ENCODE peak calls at places on chromosomes 5 and 9, in four cellular contexts. O, E, I and B are unnamed samples.
A peak's percentile ranks its signal among the peaks of the same experiment; 100 is the strongest.

GRCh38 chr5:96741911-96742310 is 65.8 kb downstream of the ERAP1 start:
- ATAC-seq in O (peak; percentile 96), E (no peak), I (peak; percentile 95), B (no peak)

GRCh38 chr5:57033103-57033502 is 81.2 kb upstream of the MIER3 start:
- ATAC-seq in O (no peak), E (peak; percentile 83), I (no peak), B (peak; percentile 87)

GRCh38 chr5:74640450-74641013 is at the start of gene ENC1:
- ATAC-seq in O (peak; percentile 94), E (peak; percentile 84), I (peak; percentile 93), B (peak; percentile 81)

GRCh38 chr5:107104774-107105050 is 566.0 kb downstream of the EFNA5 start:
- ATAC-seq in O (peak; percentile 94), E (peak; percentile 64), I (peak; percentile 97), B (no peak)

GRCh38 chr5:78922879-78923621 is 62.1 kb downstream of the ARSB start:
- ATAC-seq in O (no peak), E (no peak), I (no peak), B (no peak)

GRCh38 chr5:17058438-17058837 is 122.3 kb upstream of the MYO10 start:
- ATAC-seq in O (no peak), E (no peak), I (no peak), B (no peak)

GRCh38 chr5:17444496-17444895 is 53.5 kb upstream of the TAF11L2 start:
- ATAC-seq in O (no peak), E (no peak), I (no peak), B (no peak)

GRCh38 chr5:72180925-72181324 is 73.7 kb downstream of the MAP1B start:
- ATAC-seq in O (no peak), E (no peak), I (no peak), B (no peak)

GRCh38 chr5:134177197-134178171 is 734 bp upstream of the SKP1 start:
- ATAC-seq in O (peak; percentile 68), E (peak; percentile 70), I (peak; percentile 65), B (peak; percentile 81)

GRCh38 chr9:110135858-110136257 is 72.1 kb downstream of the C9orf152 start:
- ATAC-seq in O (no peak), E (no peak), I (no peak), B (no peak)

GRCh38 chr5:149298163-149298562 is 26.5 kb downstream of the AFAP1L1 start:
- ATAC-seq in O (no peak), E (no peak), I (peak; percentile 1), B (no peak)

GRCh38 chr5:38670878-38671277 is 114.4 kb upstream of the LIFR start:
- ATAC-seq in O (no peak), E (no peak), I (peak; percentile 26), B (no peak)

GRCh38 chr9:3508078-3508431 is 17.7 kb downstream of the RFX3 start:
- ATAC-seq in O (no peak), E (no peak), I (no peak), B (no peak)

GRCh38 chr9:84054341-84055010 is 73.9 kb downstream of the RMI1 start:
- ATAC-seq in O (no peak), E (peak; percentile 95), I (no peak), B (no peak)

GRCh38 chr9:77927265-77927664 is 104.3 kb downstream of the GNAQ start:
- ATAC-seq in O (no peak), E (no peak), I (no peak), B (no peak)

GRCh38 chr5:126814721-126815404 is 37.9 kb downstream of the LMNB1 start:
- ATAC-seq in O (no peak), E (no peak), I (no peak), B (no peak)

GRCh38 chr5:56700711-56701110 is 114.6 kb upstream of the MAP3K1 start:
- ATAC-seq in O (no peak), E (no peak), I (no peak), B (no peak)

GRCh38 chr5:124121198-124121597 is 609.2 kb downstream of the CSNK1G3 start:
- ATAC-seq in O (no peak), E (no peak), I (no peak), B (no peak)

GRCh38 chr9:136679431-136679941 is 7.8 kb downstream of the AGPAT2 start:
- ATAC-seq in O (no peak), E (peak; percentile 33), I (peak; percentile 8), B (no peak)

GRCh38 chr5:174402224-174402812 is 322.1 kb upstream of the MSX2 start:
- ATAC-seq in O (no peak), E (no peak), I (no peak), B (no peak)

GRCh38 chr5:78984020-78984610 is 995 bp downstream of the ARSB start:
- ATAC-seq in O (no peak), E (no peak), I (no peak), B (no peak)